ENCODE peak calls at places on chromosome 20, in four cellular contexts. L, Z, J and G are unnamed samples.

GRCh38 chr20:57190536-57191265 is 75.7 kb downstream of the BMP7 start:
- DNase-seq in L (no peak), Z (peak; percentile 37), J (no peak), G (no peak)

GRCh38 chr20:12914804-12915203 is 94.0 kb upstream of the SPTLC3 start:
- DNase-seq in L (no peak), Z (no peak), J (no peak), G (no peak)

GRCh38 chr20:6632187-6632586 is 135.3 kb upstream of the BMP2 start:
- DNase-seq in L (no peak), Z (peak; percentile 10), J (peak; percentile 32), G (no peak)

GRCh38 chr20:32325706-32326506 is 32.2 kb upstream of the ASXL1 start:
- DNase-seq in L (peak; percentile 60), Z (peak; percentile 76), J (peak; percentile 52), G (peak; percentile 53)

GRCh38 chr20:62159052-62159451 is 15.5 kb downstream of the SS18L1 start:
- DNase-seq in L (no peak), Z (no peak), J (no peak), G (no peak)

GRCh38 chr20:38320221-38320620 is 16.3 kb downstream of the BPI start:
- DNase-seq in L (no peak), Z (no peak), J (no peak), G (no peak)

GRCh38 chr20:33009214-33010132 is 2.0 kb downstream of the BPIFB2 start:
- DNase-seq in L (peak; percentile 24), Z (no peak), J (no peak), G (no peak)

GRCh38 chr20:34089655-34090324 is 22.3 kb downstream of the EIF2S2 start:
- DNase-seq in L (no peak), Z (no peak), J (no peak), G (no peak)

GRCh38 chr20:62201173-62202082 is 18.6 kb downstream of the MTG2 start:
- DNase-seq in L (no peak), Z (no peak), J (no peak), G (no peak)

GRCh38 chr20:29313481-29313880 is 1944.0 kb upstream of the DEFB115 start:
- DNase-seq in L (no peak), Z (no peak), J (no peak), G (no peak)

GRCh38 chr20:3572151-3572550 is 91.0 kb downstream of the GFRA4 start:
- DNase-seq in L (no peak), Z (peak; percentile 44), J (peak; percentile 12), G (no peak)

GRCh38 chr20:53609501-53610445 is 16.1 kb upstream of the ZNF217 start:
- DNase-seq in L (no peak), Z (no peak), J (peak; percentile 43), G (peak; percentile 74)

GRCh38 chr20:9458075-9458818 is 56.1 kb upstream of the LAMP5 start:
- DNase-seq in L (peak; percentile 13), Z (peak; percentile 37), J (peak; percentile 5), G (peak; percentile 18)

GRCh38 chr20:31542963-31543362 is 28.7 kb downstream of the HM13 start:
- DNase-seq in L (no peak), Z (no peak), J (no peak), G (no peak)

GRCh38 chr20:48051810-48052491 is 266.7 kb upstream of the SULF2 start:
- DNase-seq in L (peak; percentile 74), Z (no peak), J (peak; percentile 92), G (no peak)

GRCh38 chr20:52012093-52012492 is 179.5 kb downstream of the ZFP64 start:
- DNase-seq in L (no peak), Z (no peak), J (no peak), G (no peak)

GRCh38 chr20:62732766-62733165 is 24.1 kb downstream of the NTSR1 start:
- DNase-seq in L (no peak), Z (no peak), J (no peak), G (no peak)

GRCh38 chr20:5001174-5002076 is at the start of gene SLC23A2:
- DNase-seq in L (peak; percentile 51), Z (peak; percentile 36), J (peak; percentile 36), G (peak; percentile 34)

GRCh38 chr20:24379116-24379927 is 90.1 kb upstream of the SYNDIG1 start:
- DNase-seq in L (no peak), Z (no peak), J (peak; percentile 37), G (no peak)

GRCh38 chr20:55684578-55684977 is 320.7 kb downstream of the CBLN4 start:
- DNase-seq in L (no peak), Z (no peak), J (no peak), G (no peak)

GRCh38 chr20:34713194-34713943 is 9.2 kb downstream of the TP53INP2 start:
- DNase-seq in L (peak; percentile 65), Z (peak; percentile 97), J (peak; percentile 98), G (no peak)

GRCh38 chr20:37346526-37347346 is 796 bp downstream of the SRC start:
- DNase-seq in L (no peak), Z (no peak), J (no peak), G (no peak)

GRCh38 chr20:62656205-62656918 is 14.1 kb downstream of the SLCO4A1 start:
- DNase-seq in L (no peak), Z (no peak), J (no peak), G (no peak)

GRCh38 chr20:50054626-50055511 is 58.1 kb downstream of the UBE2V1 start:
- DNase-seq in L (peak; percentile 38), Z (no peak), J (peak; percentile 80), G (no peak)

GRCh38 chr20:1807394-1807793 is 87.8 kb upstream of the SIRPA start:
- DNase-seq in L (no peak), Z (no peak), J (no peak), G (no peak)

GRCh38 chr20:46895906-46896242 is 1.2 kb downstream of the EYA2 start:
- DNase-seq in L (no peak), Z (no peak), J (no peak), G (no peak)

GRCh38 chr20:709864-710761 is 34.5 kb upstream of the SCRT2 start:
- DNase-seq in L (no peak), Z (no peak), J (no peak), G (no peak)

GRCh38 chr20:37299718-37300529 is 10.5 kb downstream of the MANBAL start:
- DNase-seq in L (no peak), Z (no peak), J (peak; percentile 62), G (no peak)